ENCODE peak calls at places on chromosome X, in ten cellular contexts. F is ELR, Y is NCI-H510A treated with DMSO at 0.1 percent for 48 hours, S is heart left ventricle, K is lung, M is endothelial cell, W is amniotic stem cell, H is EL, B is NCI-H460, C is GM12878. U is an unnamed sample.

GRCh38 chrX:6363193-6363592 is 134.5 kb upstream of the NLGN4X start:
- DNase-seq in Y (no peak), H (no peak), K (no peak), W (no peak), B (no peak), M (no peak), S (no peak), F (no peak), C (no peak), U (peak)

GRCh38 chrX:53732797-53733196 is 46.3 kb upstream of the HUWE1 start:
- DNase-seq in F (no peak), K (no peak), M (no peak), Y (no peak), H (no peak), B (no peak), W (no peak), S (no peak), C (no peak), U (no peak)

GRCh38 chrX:101191217-101191750 is 28.3 kb upstream of the DRP2 start:
- DNase-seq in K (no peak), W (no peak), B (no peak), M (peak), S (peak), H (no peak), Y (no peak), F (peak), C (no peak), U (peak)

GRCh38 chrX:9465380-9466114 is 689 bp downstream of the TBL1X start:
- DNase-seq in Y (no peak), F (peak), C (no peak), M (peak), B (no peak), W (no peak), K (no peak), H (no peak), S (peak), U (peak)

GRCh38 chrX:101759000-101759399 is 99.3 kb upstream of the ARMCX2 start:
- DNase-seq in M (peak), C (no peak), W (no peak), Y (peak), F (peak), K (no peak), S (peak), H (peak), B (peak), U (peak)

GRCh38 chrX:110442631-110443030 is 84.0 kb downstream of the RTL9 start:
- DNase-seq in B (peak), K (no peak), Y (peak), M (peak), H (peak), C (no peak), F (peak), S (no peak), W (no peak), U (peak)

GRCh38 chrX:130726661-130727060 is 176.3 kb downstream of the ENOX2 start:
- DNase-seq in Y (no peak), K (peak), S (no peak), F (peak), C (no peak), H (peak), M (no peak), W (no peak), B (no peak), U (no peak)

GRCh38 chrX:148567229-148567628 is 66.8 kb downstream of the AFF2 start:
- DNase-seq in H (no peak), C (no peak), M (no peak), S (no peak), K (no peak), W (no peak), B (no peak), Y (no peak), F (no peak), U (no peak)

GRCh38 chrX:94454606-94455005 is 780.6 kb downstream of the FAM133A start:
- DNase-seq in B (no peak), K (no peak), H (no peak), W (no peak), F (no peak), C (no peak), M (no peak), S (no peak), Y (no peak), U (no peak)

GRCh38 chrX:40158036-40158706 is 60.4 kb upstream of the BCOR start:
- DNase-seq in B (no peak), H (peak), M (peak), C (no peak), F (peak), K (no peak), Y (no peak), S (no peak), W (no peak), U (peak)

GRCh38 chrX:69556094-69557011 is 52.2 kb downstream of the NALF2 start:
- DNase-seq in B (peak), M (no peak), S (no peak), H (peak), K (peak), Y (peak), C (no peak), F (peak), W (no peak), U (peak)

GRCh38 chrX:22060451-22060940 is 28.4 kb downstream of the PHEX start:
- DNase-seq in H (peak), S (no peak), K (no peak), B (no peak), C (no peak), W (no peak), Y (no peak), M (no peak), F (peak), U (no peak)

GRCh38 chrX:8815460-8816065 is 14.4 kb upstream of the FAM9A start:
- DNase-seq in C (peak), H (peak), S (no peak), Y (peak), B (peak), W (no peak), K (no peak), M (peak), F (peak), U (peak)

GRCh38 chrX:153725832-153726285 is 1.2 kb downstream of the ABCD1 start:
- DNase-seq in W (no peak), M (no peak), B (no peak), Y (no peak), K (no peak), F (no peak), H (no peak), S (no peak), C (no peak), U (no peak)

GRCh38 chrX:68880846-68881513 is 52.2 kb downstream of the EFNB1 start:
- DNase-seq in Y (no peak), F (no peak), W (no peak), H (no peak), K (no peak), B (no peak), M (no peak), S (no peak), C (no peak), U (no peak)

GRCh38 chrX:17553451-17553850 is 178.5 kb downstream of the NHS start:
- DNase-seq in B (peak), F (peak), M (no peak), Y (no peak), K (no peak), C (no peak), H (peak), S (no peak), W (no peak), U (no peak)

GRCh38 chrX:135707880-135708279 is 5.6 kb upstream of the CT45A1 start:
- DNase-seq in W (no peak), F (peak), H (peak), Y (no peak), S (no peak), K (no peak), M (peak), C (no peak), B (peak), U (peak)

GRCh38 chrX:105816517-105816916 is 5.8 kb upstream of the NRK start:
- DNase-seq in M (no peak), B (no peak), S (no peak), Y (no peak), K (no peak), C (no peak), H (no peak), W (no peak), F (no peak), U (no peak)

GRCh38 chrX:66030505-66031317 is 9.2 kb downstream of the VSIG4 start:
- DNase-seq in H (peak), Y (no peak), M (peak), W (no peak), B (peak), C (no peak), S (no peak), K (no peak), F (peak), U (peak)

GRCh38 chrX:39336709-39337294 is 535.5 kb downstream of the MID1IP1 start:
- DNase-seq in K (no peak), F (no peak), S (peak), C (peak), W (no peak), M (no peak), Y (peak), H (no peak), B (no peak), U (peak)

GRCh38 chrX:40576291-40576690 is 4.5 kb upstream of the ATP6AP2 start:
- DNase-seq in H (no peak), K (no peak), F (no peak), S (no peak), Y (no peak), B (no peak), W (no peak), M (no peak), C (no peak), U (no peak)

GRCh38 chrX:65745427-65745826 is 78.0 kb downstream of the MSN start:
- DNase-seq in C (no peak), W (no peak), Y (no peak), M (no peak), K (no peak), B (no peak), H (no peak), F (no peak), S (no peak), U (no peak)

GRCh38 chrX:91434351-91435168 is at the start of gene PABPC5:
- DNase-seq in M (peak), H (no peak), B (no peak), F (no peak), C (no peak), S (peak), Y (peak), K (peak), W (peak), U (peak)

GRCh38 chrX:11786862-11787261 is 28.8 kb downstream of the MSL3 start:
- DNase-seq in W (no peak), S (no peak), Y (no peak), M (no peak), H (no peak), C (no peak), K (no peak), F (no peak), B (no peak), U (no peak)

GRCh38 chrX:111759676-111760075 is 78.7 kb downstream of the ALG13 start:
- DNase-seq in K (no peak), C (no peak), B (no peak), Y (no peak), F (no peak), M (no peak), S (no peak), H (no peak), W (no peak), U (no peak)

GRCh38 chrX:64204701-64205440 is 637 bp downstream of the AMER1 start:
- DNase-seq in F (peak), K (peak), W (no peak), S (peak), M (peak), C (no peak), H (peak), B (peak), Y (peak), U (peak)